ENCODE peak calls at places on chromosomes 13 and 19, in ten cellular contexts. D is A673; Z is CD8-positive, alpha-beta memory T cell; A is dorsolateral prefrontal cortex; G is substantia nigra; I is left ventricle myocardium inferior; O is thyroid gland; X is CD4-positive, CD25-positive, alpha-beta regulatory T cell; Q is adrenal gland; U is HL-60. J is an unnamed sample.
A peak's percentile ranks its signal among the peaks of the same experiment; 100 is the strongest.

GRCh38 chr13:31437975-31438374 is 238.2 kb downstream of the B3GLCT start:
- DNase-seq in D (no peak), Z (no peak), A (no peak), G (no peak), I (no peak), O (no peak), X (no peak), Q (no peak), U (no peak), J (no peak)

GRCh38 chr19:43395561-43395960 is 19.1 kb upstream of the TEX101 start:
- DNase-seq in D (no peak), Z (no peak), A (no peak), G (no peak), I (no peak), O (no peak), X (no peak), Q (no peak), U (no peak), J (no peak)

GRCh38 chr13:100280681-100281080 is 191.8 kb downstream of the PCCA start:
- DNase-seq in D (no peak), Z (no peak), A (no peak), G (no peak), I (no peak), O (no peak), X (no peak), Q (no peak), U (no peak), J (no peak)

GRCh38 chr13:30572859-30573275 is 44.9 kb upstream of the USPL1 start:
- DNase-seq in D (peak; percentile 71), Z (peak; percentile 42), A (no peak), G (no peak), I (no peak), O (peak; percentile 13), X (peak; percentile 55), Q (no peak), U (peak; percentile 45), J (no peak)

GRCh38 chr19:35673121-35673804 is 6.9 kb downstream of the UPK1A start:
- DNase-seq in D (no peak), Z (peak; percentile 8), A (no peak), G (no peak), I (peak; percentile 33), O (peak; percentile 19), X (no peak), Q (peak; percentile 57), U (no peak), J (no peak)

GRCh38 chr13:79782541-79783216 is 301.7 kb downstream of the NDFIP2 start:
- DNase-seq in D (no peak), Z (no peak), A (peak; percentile 37), G (no peak), I (peak; percentile 68), O (peak; percentile 79), X (no peak), Q (peak; percentile 52), U (no peak), J (no peak)

GRCh38 chr19:50778906-50779430 is 8.7 kb downstream of the GPR32 start:
- DNase-seq in D (no peak), Z (no peak), A (no peak), G (no peak), I (no peak), O (no peak), X (no peak), Q (no peak), U (no peak), J (no peak)

GRCh38 chr13:79406597-79406908 is 498 bp upstream of the RBM26 start:
- DNase-seq in D (no peak), Z (no peak), A (no peak), G (no peak), I (no peak), O (no peak), X (no peak), Q (no peak), U (no peak), J (no peak)

GRCh38 chr19:55398200-55398947 is 9.2 kb downstream of the UBE2S start:
- DNase-seq in D (no peak), Z (no peak), A (no peak), G (no peak), I (no peak), O (no peak), X (no peak), Q (no peak), U (peak; percentile 75), J (no peak)

GRCh38 chr13:21657538-21657937 is 13.3 kb upstream of the FGF9 start:
- DNase-seq in D (no peak), Z (no peak), A (no peak), G (no peak), I (no peak), O (no peak), X (no peak), Q (no peak), U (no peak), J (no peak)

GRCh38 chr13:75621147-75621546 is 15.0 kb upstream of the LMO7 start:
- DNase-seq in D (peak; percentile 43), Z (no peak), A (no peak), G (no peak), I (no peak), O (no peak), X (no peak), Q (no peak), U (no peak), J (no peak)

GRCh38 chr13:39879286-39880035 is 224.0 kb downstream of the COG6 start:
- DNase-seq in D (no peak), Z (no peak), A (no peak), G (no peak), I (no peak), O (no peak), X (no peak), Q (no peak), U (no peak), J (no peak)

GRCh38 chr19:35347171-35347929 is at the start of gene FFAR1:
- DNase-seq in D (no peak), Z (peak; percentile 31), A (no peak), G (no peak), I (no peak), O (no peak), X (no peak), Q (peak; percentile 62), U (peak; percentile 86), J (no peak)

GRCh38 chr13:98445340-98446233 is 131.3 kb downstream of the STK24 start:
- DNase-seq in D (peak; percentile 74), Z (peak; percentile 66), A (peak; percentile 71), G (peak; percentile 31), I (peak; percentile 72), O (peak; percentile 70), X (peak; percentile 75), Q (peak; percentile 84), U (peak; percentile 72), J (peak; percentile 38)

GRCh38 chr13:51423766-51424165 is 29.1 kb downstream of the INTS6 start:
- DNase-seq in D (no peak), Z (no peak), A (no peak), G (no peak), I (no peak), O (no peak), X (no peak), Q (no peak), U (no peak), J (no peak)

GRCh38 chr13:51422484-51422883 is 30.4 kb downstream of the INTS6 start:
- DNase-seq in D (no peak), Z (no peak), A (no peak), G (no peak), I (no peak), O (no peak), X (no peak), Q (no peak), U (no peak), J (no peak)

GRCh38 chr13:51420681-51421476 is 32.0 kb downstream of the INTS6 start:
- DNase-seq in D (no peak), Z (no peak), A (no peak), G (no peak), I (no peak), O (no peak), X (no peak), Q (no peak), U (no peak), J (no peak)

GRCh38 chr13:51426982-51427381 is 25.9 kb downstream of the INTS6 start:
- DNase-seq in D (no peak), Z (no peak), A (no peak), G (no peak), I (no peak), O (no peak), X (no peak), Q (no peak), U (no peak), J (no peak)

GRCh38 chr13:51425410-51426042 is 27.3 kb downstream of the INTS6 start:
- DNase-seq in D (no peak), Z (no peak), A (no peak), G (no peak), I (no peak), O (no peak), X (no peak), Q (no peak), U (no peak), J (no peak)
- H3K27ac ChIP-seq in D (peak overlapping the region; percentile 5), Z (no peak overlapping the region), A (no peak overlapping the region), G (no peak overlapping the region), I (no peak overlapping the region), O (no peak overlapping the region), X (no peak overlapping the region), Q (no peak overlapping the region), U (no peak overlapping the region), J (no peak overlapping the region)

GRCh38 chr19:18507021-18507726 is 14.7 kb downstream of the ELL start:
- DNase-seq in D (no peak), Z (peak; percentile 59), A (peak; percentile 87), G (no peak), I (peak; percentile 65), O (no peak), X (no peak), Q (peak; percentile 80), U (no peak), J (no peak)
- H3K27ac ChIP-seq in D (no peak overlapping the region), Z (peak overlapping the region; percentile 58), A (peak overlapping the region; percentile 88), G (peak overlapping the region; percentile 45), I (peak overlapping the region; percentile 94), O (peak overlapping the region; percentile 4), X (peak overlapping the region; percentile 58), Q (peak overlapping the region; percentile 22), U (no peak overlapping the region), J (peak overlapping the region; percentile 93)

GRCh38 chr19:11041194-11041593 is 48.1 kb upstream of the LDLR start:
- DNase-seq in D (no peak), Z (no peak), A (no peak), G (no peak), I (no peak), O (no peak), X (no peak), Q (no peak), U (no peak), J (no peak)
- H3K27ac ChIP-seq in D (no peak overlapping the region), Z (no peak overlapping the region), A (no peak overlapping the region), G (no peak overlapping the region), I (no peak overlapping the region), O (no peak overlapping the region), X (no peak overlapping the region), Q (no peak overlapping the region), U (no peak overlapping the region), J (no peak overlapping the region)

GRCh38 chr13:37127706-37128241 is 22.3 kb upstream of the CSNK1A1L start:
- DNase-seq in D (no peak), Z (no peak), A (no peak), G (no peak), I (no peak), O (no peak), X (no peak), Q (no peak), U (no peak), J (peak; percentile 7)
- H3K27ac ChIP-seq in D (no peak overlapping the region), Z (no peak overlapping the region), A (peak overlapping the region; percentile 25), G (peak overlapping the region; percentile 59), I (peak overlapping the region; percentile 70), O (peak overlapping the region; percentile 46), X (no peak overlapping the region), Q (no peak overlapping the region), U (no peak overlapping the region), J (peak overlapping the region; percentile 38)

J was measured in caudate nucleus.